ENCODE peak calls at places on chromosomes 2 and 18, in eight cellular contexts. F is WERI-Rb-1, C is esophagus muscularis mucosa, P is uterus, X is kidney epithelial cell, D is lung, H is cardiac muscle cell, G is Peyer's patch. V is an unnamed sample.

GRCh38 chr2:237547841-237548416 is 18.4 kb upstream of the PRLH start:
- DNase-seq in F (no peak), C (no peak), P (no peak), X (no peak), D (no peak), H (peak; percentile 45), G (no peak), V (no peak)

GRCh38 chr2:32357545-32358482 is 991 bp downstream of the BIRC6 start:
- DNase-seq in F (peak; percentile 54), C (peak; percentile 91), P (peak; percentile 39), X (no peak), D (peak; percentile 36), H (peak; percentile 62), G (peak; percentile 34), V (no peak)

GRCh38 chr2:202815548-202816420 is 55.8 kb downstream of the ICA1L start:
- DNase-seq in F (no peak), C (no peak), P (peak; percentile 52), X (no peak), D (no peak), H (peak; percentile 23), G (no peak), V (no peak)

GRCh38 chr2:75465317-75465998 is 95.3 kb downstream of the EVA1A start:
- DNase-seq in F (no peak), C (no peak), P (no peak), X (no peak), D (no peak), H (peak; percentile 34), G (no peak), V (peak; percentile 55)

GRCh38 chr2:207619764-207620203 is 5.4 kb downstream of the METTL21A start:
- DNase-seq in F (no peak), C (no peak), P (no peak), X (no peak), D (no peak), H (no peak), G (no peak), V (no peak)

GRCh38 chr2:139469985-139470384 is 689.8 kb upstream of the NXPH2 start:
- DNase-seq in F (no peak), C (no peak), P (no peak), X (no peak), D (no peak), H (no peak), G (no peak), V (no peak)

GRCh38 chr2:24820175-24820513 is 26.9 kb downstream of the CENPO start:
- DNase-seq in F (no peak), C (no peak), P (no peak), X (no peak), D (no peak), H (no peak), G (no peak), V (no peak)

GRCh38 chr2:236036045-236036444 is 132.1 kb downstream of the GBX2 start:
- DNase-seq in F (no peak), C (no peak), P (no peak), X (no peak), D (no peak), H (no peak), G (no peak), V (no peak)

GRCh38 chr2:22930781-22931180 is 454.2 kb upstream of the KLHL29 start:
- DNase-seq in F (no peak), C (peak; percentile 86), P (no peak), X (no peak), D (no peak), H (no peak), G (no peak), V (no peak)

GRCh38 chr18:34864836-34865497 is 154.9 kb downstream of the DTNA start:
- DNase-seq in F (no peak), C (no peak), P (no peak), X (no peak), D (no peak), H (no peak), G (no peak), V (no peak)

GRCh38 chr2:19878268-19879046 is 23.3 kb downstream of the TTC32 start:
- DNase-seq in F (no peak), C (peak; percentile 86), P (no peak), X (no peak), D (no peak), H (no peak), G (no peak), V (no peak)

GRCh38 chr2:109447251-109447661 is 166.5 kb downstream of the SEPTIN10 start:
- DNase-seq in F (peak; percentile 72), C (no peak), P (no peak), X (peak; percentile 82), D (no peak), H (no peak), G (no peak), V (peak; percentile 86)

GRCh38 chr2:29420484-29420883 is 305.3 kb downstream of the CLIP4 start:
- DNase-seq in F (no peak), C (no peak), P (no peak), X (no peak), D (no peak), H (peak; percentile 51), G (no peak), V (no peak)

GRCh38 chr18:58581265-58581664 is 47.6 kb downstream of the ALPK2 start:
- DNase-seq in F (no peak), C (no peak), P (no peak), X (no peak), D (no peak), H (peak; percentile 32), G (no peak), V (no peak)

GRCh38 chr2:147356157-147356556 is 488.7 kb upstream of the ACVR2A start:
- DNase-seq in F (no peak), C (no peak), P (no peak), X (no peak), D (no peak), H (no peak), G (no peak), V (no peak)

GRCh38 chr18:493974-494601 is 6.4 kb downstream of the COLEC12 start:
- DNase-seq in F (no peak), C (no peak), P (no peak), X (no peak), D (no peak), H (no peak), G (no peak), V (no peak)

GRCh38 chr2:136143603-136144451 is 25.9 kb upstream of the CXCR4 start:
- DNase-seq in F (no peak), C (no peak), P (no peak), X (no peak), D (no peak), H (no peak), G (no peak), V (no peak)

GRCh38 chr18:50076245-50076644 is 118.7 kb downstream of the MYO5B start:
- DNase-seq in F (no peak), C (no peak), P (no peak), X (no peak), D (no peak), H (no peak), G (no peak), V (no peak)

GRCh38 chr2:239593965-239594771 is 193.3 kb upstream of the HDAC4 start:
- DNase-seq in F (no peak), C (no peak), P (peak; percentile 4), X (no peak), D (no peak), H (no peak), G (no peak), V (no peak)

GRCh38 chr2:216346781-216347180 is 25.5 kb downstream of the MARCHF4 start:
- DNase-seq in F (no peak), C (peak; percentile 39), P (no peak), X (no peak), D (no peak), H (no peak), G (no peak), V (no peak)

GRCh38 chr2:169877406-169877805 is 50.2 kb downstream of the UBR3 start:
- DNase-seq in F (peak; percentile 21), C (no peak), P (no peak), X (no peak), D (no peak), H (peak; percentile 25), G (no peak), V (peak; percentile 10)
- TF ChIP-seq CTCF in F (no peak), C (peak; percentile 43), P (no peak), X (peak; percentile 25), D (no peak), H (peak; percentile 47), G (no peak), V (peak; percentile 55)

GRCh38 chr2:11203480-11203879 is 48.2 kb downstream of the SLC66A3 start:
- DNase-seq in F (no peak), C (no peak), P (no peak), X (no peak), D (no peak), H (no peak), G (no peak), V (peak; percentile 29)

GRCh38 chr2:11200651-11201050 is 45.4 kb downstream of the SLC66A3 start:
- DNase-seq in F (no peak), C (no peak), P (no peak), X (no peak), D (no peak), H (no peak), G (no peak), V (no peak)

GRCh38 chr2:11201969-11202368 is 46.7 kb downstream of the SLC66A3 start:
- DNase-seq in F (no peak), C (no peak), P (no peak), X (no peak), D (no peak), H (no peak), G (no peak), V (no peak)
- H3K36me3 ChIP-seq in F (peaks cover 55% of the 10 kb centered on the region), C (peaks cover 28% of the 10 kb centered on the region), P (no peaks in the 10 kb centered on the region), X (no peaks in the 10 kb centered on the region), D (peaks cover 10% of the 10 kb centered on the region), H (peaks cover 48% of the 10 kb centered on the region), G (no peaks in the 10 kb centered on the region), V (peaks cover 35% of the 10 kb centered on the region)

DNA sequence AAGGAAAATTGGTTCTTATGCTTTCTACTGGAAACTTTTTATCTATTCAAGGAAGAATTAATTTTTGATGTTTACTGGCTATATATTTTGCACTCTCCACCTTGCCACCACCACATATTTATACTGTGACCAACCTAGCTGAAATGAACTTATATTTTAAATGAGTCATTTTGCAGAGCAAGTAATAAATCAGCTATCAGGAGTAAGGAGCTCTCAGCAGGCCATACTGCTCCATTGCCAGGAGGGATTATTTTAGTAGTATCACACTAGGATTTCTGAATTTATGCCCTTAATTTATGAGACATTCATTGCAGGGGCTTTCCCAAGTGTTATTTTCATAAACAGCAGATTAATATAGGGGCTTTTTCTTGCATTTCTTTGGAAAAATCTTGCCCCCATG is 125.8 kb upstream of the CYP1B1 start:
- DNase-seq in F (no peak), C (no peak), P (no peak), X (no peak), D (no peak), H (no peak), G (no peak), V (no peak)
- TF ChIP-seq CTCF in F (no peak), C (no peak), P (no peak), X (no peak), D (no peak), H (no peak), G (no peak), V (no peak)

DNA sequence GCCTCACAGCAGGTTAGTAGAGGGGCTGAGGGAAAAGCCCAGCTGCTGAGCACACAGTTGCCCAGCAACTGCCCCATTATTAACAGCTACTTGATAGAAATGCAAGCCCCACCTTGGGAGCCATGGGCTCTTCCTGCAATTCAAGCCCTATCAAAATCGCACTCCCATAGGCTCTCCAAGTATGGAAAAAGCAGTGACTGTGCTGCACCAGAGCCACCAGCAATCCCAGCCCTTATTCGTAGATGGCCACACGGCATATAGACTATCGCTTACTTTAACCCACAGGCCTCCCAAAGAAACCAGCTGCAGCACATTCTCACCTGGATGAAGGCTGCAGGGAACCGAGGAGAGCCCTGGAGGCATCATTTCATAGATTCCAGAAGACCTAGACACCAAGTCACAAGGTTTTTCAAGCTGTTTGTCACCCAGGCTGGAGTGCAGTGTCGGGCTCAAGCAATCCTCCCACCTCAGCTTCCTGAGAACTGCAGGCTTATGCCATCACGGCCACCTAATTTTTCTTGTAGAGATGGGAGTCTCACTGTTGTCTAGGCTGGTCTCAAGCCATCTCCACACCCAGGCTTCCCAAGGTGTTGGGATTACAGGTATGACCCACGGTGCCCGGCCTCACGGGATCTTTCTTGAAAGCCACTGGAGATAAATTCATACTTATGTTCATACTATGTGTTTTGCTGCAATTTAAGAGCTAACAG is 11.3 kb downstream of the NCL start:
- DNase-seq in F (no peak), C (no peak), P (no peak), X (no peak), D (no peak), H (peak; percentile 24), G (no peak), V (no peak)
- H3K36me3 ChIP-seq in F (peaks cover 64% of the 10 kb centered on the region), C (peaks cover 42% of the 10 kb centered on the region), P (no peaks in the 10 kb centered on the region), X (peaks cover 3% of the 10 kb centered on the region), D (peaks cover 34% of the 10 kb centered on the region), H (peaks cover 39% of the 10 kb centered on the region), G (no peaks in the 10 kb centered on the region), V (peaks cover 60% of the 10 kb centered on the region)